ENCODE peak calls at places on chromosome 15, in nine cellular contexts. One of them, this sample, is unnamed.

GRCh38 chr15:57953874-57954273 is 111.6 kb downstream of the ALDH1A2 start:
- ATAC-seq in A549: no peak
- ATAC-seq in body of pancreas: no peak
- ATAC-seq in upper lobe of left lung: no peak
- ATAC-seq in right lobe of liver: no peak
- ATAC-seq in IMR-90: no peak
- ATAC-seq in K562: no peak
- ATAC-seq in heart left ventricle: peak; percentile 53
- ATAC-seq in HCT116: no peak
- ATAC-seq in this sample: no peak

GRCh38 chr15:22950211-22950990 is 29.8 kb downstream of the CYFIP1 start:
- ATAC-seq in A549: no peak
- ATAC-seq in body of pancreas: no peak
- ATAC-seq in upper lobe of left lung: no peak
- ATAC-seq in right lobe of liver: peak; percentile 18
- ATAC-seq in IMR-90: no peak
- ATAC-seq in K562: no peak
- ATAC-seq in heart left ventricle: no peak
- ATAC-seq in HCT116: no peak
- ATAC-seq in this sample: no peak

GRCh38 chr15:33730815-33731214 is 237.5 kb upstream of the CHRM5 start:
- ATAC-seq in A549: no peak
- ATAC-seq in body of pancreas: no peak
- ATAC-seq in upper lobe of left lung: no peak
- ATAC-seq in right lobe of liver: no peak
- ATAC-seq in IMR-90: no peak
- ATAC-seq in K562: no peak
- ATAC-seq in heart left ventricle: no peak
- ATAC-seq in HCT116: no peak
- ATAC-seq in this sample: no peak

GRCh38 chr15:72112805-72113204 is 5.1 kb downstream of the MYO9A start:
- ATAC-seq in A549: no peak
- ATAC-seq in body of pancreas: no peak
- ATAC-seq in upper lobe of left lung: no peak
- ATAC-seq in right lobe of liver: no peak
- ATAC-seq in IMR-90: no peak
- ATAC-seq in K562: no peak
- ATAC-seq in heart left ventricle: no peak
- ATAC-seq in HCT116: no peak
- ATAC-seq in this sample: no peak

GRCh38 chr15:69568621-69569020 is 116.0 kb downstream of the RPLP1 start:
- ATAC-seq in A549: peak; percentile 68
- ATAC-seq in body of pancreas: no peak
- ATAC-seq in upper lobe of left lung: no peak
- ATAC-seq in right lobe of liver: no peak
- ATAC-seq in IMR-90: peak; percentile 94
- ATAC-seq in K562: no peak
- ATAC-seq in heart left ventricle: no peak
- ATAC-seq in HCT116: no peak
- ATAC-seq in this sample: no peak

GRCh38 chr15:35312355-35312754 is 227.3 kb upstream of the NANOGP8 start:
- ATAC-seq in A549: no peak
- ATAC-seq in body of pancreas: no peak
- ATAC-seq in upper lobe of left lung: no peak
- ATAC-seq in right lobe of liver: peak; percentile 86
- ATAC-seq in IMR-90: no peak
- ATAC-seq in K562: no peak
- ATAC-seq in heart left ventricle: no peak
- ATAC-seq in HCT116: no peak
- ATAC-seq in this sample: no peak

GRCh38 chr15:50886139-50886467 is 22.4 kb upstream of the AP4E1 start:
- ATAC-seq in A549: no peak
- ATAC-seq in body of pancreas: no peak
- ATAC-seq in upper lobe of left lung: no peak
- ATAC-seq in right lobe of liver: no peak
- ATAC-seq in IMR-90: no peak
- ATAC-seq in K562: no peak
- ATAC-seq in heart left ventricle: no peak
- ATAC-seq in HCT116: peak; percentile 19
- ATAC-seq in this sample: no peak

GRCh38 chr15:80615783-80616391 is 79.2 kb upstream of the ABHD17C start:
- ATAC-seq in A549: peak; percentile 62
- ATAC-seq in body of pancreas: peak; percentile 45
- ATAC-seq in upper lobe of left lung: peak; percentile 55
- ATAC-seq in right lobe of liver: peak; percentile 86
- ATAC-seq in IMR-90: peak; percentile 70
- ATAC-seq in K562: no peak
- ATAC-seq in heart left ventricle: peak; percentile 44
- ATAC-seq in HCT116: no peak
- ATAC-seq in this sample: peak; percentile 53

GRCh38 chr15:67085237-67085817 is 19.9 kb downstream of the SMAD3 start:
- ATAC-seq in A549: no peak
- ATAC-seq in body of pancreas: no peak
- ATAC-seq in upper lobe of left lung: no peak
- ATAC-seq in right lobe of liver: no peak
- ATAC-seq in IMR-90: no peak
- ATAC-seq in K562: no peak
- ATAC-seq in heart left ventricle: no peak
- ATAC-seq in HCT116: no peak
- ATAC-seq in this sample: no peak

GRCh38 chr15:39934415-39935044 is 615 bp downstream of the EIF2AK4 start:
- ATAC-seq in A549: peak; percentile 23
- ATAC-seq in body of pancreas: peak; percentile 13
- ATAC-seq in upper lobe of left lung: no peak
- ATAC-seq in right lobe of liver: peak; percentile 2
- ATAC-seq in IMR-90: no peak
- ATAC-seq in K562: peak; percentile 53
- ATAC-seq in heart left ventricle: no peak
- ATAC-seq in HCT116: no peak
- ATAC-seq in this sample: no peak

GRCh38 chr15:96330064-96330449 is 443 bp upstream of the NR2F2 start:
- ATAC-seq in A549: peak; percentile 33
- ATAC-seq in body of pancreas: peak; percentile 28
- ATAC-seq in upper lobe of left lung: peak; percentile 16
- ATAC-seq in right lobe of liver: peak; percentile 30
- ATAC-seq in IMR-90: no peak
- ATAC-seq in K562: peak; percentile 33
- ATAC-seq in heart left ventricle: peak; percentile 4
- ATAC-seq in HCT116: peak; percentile 55
- ATAC-seq in this sample: peak; percentile 55

GRCh38 chr15:89136818-89137772 is 48.8 kb downstream of the ABHD2 start:
- ATAC-seq in A549: no peak
- ATAC-seq in body of pancreas: peak; percentile 58
- ATAC-seq in upper lobe of left lung: no peak
- ATAC-seq in right lobe of liver: peak; percentile 78
- ATAC-seq in IMR-90: peak; percentile 53
- ATAC-seq in K562: no peak
- ATAC-seq in heart left ventricle: peak; percentile 93
- ATAC-seq in HCT116: no peak
- ATAC-seq in this sample: peak; percentile 57

GRCh38 chr15:58865420-58865880 is 68.0 kb downstream of the SLTM start:
- ATAC-seq in A549: no peak
- ATAC-seq in body of pancreas: peak; percentile 45
- ATAC-seq in upper lobe of left lung: peak; percentile 66
- ATAC-seq in right lobe of liver: peak; percentile 44
- ATAC-seq in IMR-90: peak; percentile 28
- ATAC-seq in K562: no peak
- ATAC-seq in heart left ventricle: no peak
- ATAC-seq in HCT116: no peak
- ATAC-seq in this sample: peak; percentile 26

GRCh38 chr15:58065011-58065444 is 483 bp downstream of the ALDH1A2 start:
- ATAC-seq in A549: no peak
- ATAC-seq in body of pancreas: peak; percentile 16
- ATAC-seq in upper lobe of left lung: peak; percentile 36
- ATAC-seq in right lobe of liver: peak; percentile 9
- ATAC-seq in IMR-90: no peak
- ATAC-seq in K562: peak; percentile 17
- ATAC-seq in heart left ventricle: no peak
- ATAC-seq in HCT116: no peak
- ATAC-seq in this sample: no peak

GRCh38 chr15:53110999-53111398 is 320.9 kb upstream of the ONECUT1 start:
- ATAC-seq in A549: no peak
- ATAC-seq in body of pancreas: no peak
- ATAC-seq in upper lobe of left lung: no peak
- ATAC-seq in right lobe of liver: no peak
- ATAC-seq in IMR-90: no peak
- ATAC-seq in K562: no peak
- ATAC-seq in heart left ventricle: no peak
- ATAC-seq in HCT116: no peak
- ATAC-seq in this sample: no peak

GRCh38 chr15:53116169-53116568 is 326.0 kb upstream of the ONECUT1 start:
- ATAC-seq in A549: no peak
- ATAC-seq in body of pancreas: no peak
- ATAC-seq in upper lobe of left lung: no peak
- ATAC-seq in right lobe of liver: no peak
- ATAC-seq in IMR-90: no peak
- ATAC-seq in K562: no peak
- ATAC-seq in heart left ventricle: no peak
- ATAC-seq in HCT116: no peak
- ATAC-seq in this sample: no peak

GRCh38 chr15:53114960-53115359 is 324.8 kb upstream of the ONECUT1 start:
- ATAC-seq in A549: no peak
- ATAC-seq in body of pancreas: no peak
- ATAC-seq in upper lobe of left lung: no peak
- ATAC-seq in right lobe of liver: peak; percentile 83
- ATAC-seq in IMR-90: no peak
- ATAC-seq in K562: no peak
- ATAC-seq in heart left ventricle: no peak
- ATAC-seq in HCT116: no peak
- ATAC-seq in this sample: no peak

DNA sequence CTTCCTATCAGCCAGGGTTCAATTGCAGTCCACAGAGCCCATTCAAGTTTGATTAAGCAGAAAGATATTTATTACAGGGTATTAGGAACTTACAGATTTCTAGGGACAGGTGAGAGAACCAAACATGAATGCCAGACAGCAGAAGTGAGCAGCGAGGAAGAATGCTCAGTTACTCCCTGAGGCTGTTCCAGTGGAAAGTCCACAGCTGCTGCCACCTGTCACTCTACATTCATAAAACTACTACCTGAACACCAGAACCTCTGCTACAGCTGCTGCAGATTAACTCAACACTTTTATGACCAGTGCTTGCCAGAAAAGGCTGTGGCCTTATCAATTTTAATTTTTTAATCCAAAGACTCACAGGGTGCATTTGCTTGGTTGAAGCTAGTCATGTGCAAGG is 325.4 kb upstream of the ONECUT1 start:
- ATAC-seq in A549: no peak
- ATAC-seq in body of pancreas: no peak
- ATAC-seq in upper lobe of left lung: no peak
- ATAC-seq in right lobe of liver: no peak
- ATAC-seq in IMR-90: no peak
- ATAC-seq in K562: no peak
- ATAC-seq in heart left ventricle: no peak
- ATAC-seq in HCT116: no peak
- ATAC-seq in this sample: no peak
- TF ChIP-seq POLR2A in A549: no peak
- TF ChIP-seq POLR2A in body of pancreas: no peak
- TF ChIP-seq POLR2A in upper lobe of left lung: no peak
- TF ChIP-seq POLR2A in right lobe of liver: no peak
- TF ChIP-seq POLR2A in IMR-90: no peak
- TF ChIP-seq POLR2A in K562: no peak
- TF ChIP-seq POLR2A in heart left ventricle: no peak
- TF ChIP-seq POLR2A in HCT116: no peak
- TF ChIP-seq POLR2A in this sample: no peak

GRCh38 chr15:31377030-31377429 is 50.4 kb downstream of the KLF13 start:
- ATAC-seq in A549: no peak
- ATAC-seq in body of pancreas: peak; percentile 20
- ATAC-seq in upper lobe of left lung: peak; percentile 16
- ATAC-seq in right lobe of liver: peak; percentile 70
- ATAC-seq in IMR-90: no peak
- ATAC-seq in K562: peak; percentile 59
- ATAC-seq in heart left ventricle: no peak
- ATAC-seq in HCT116: no peak
- ATAC-seq in this sample: no peak
- TF ChIP-seq POLR2A in A549: no peak
- TF ChIP-seq POLR2A in body of pancreas: no peak
- TF ChIP-seq POLR2A in upper lobe of left lung: peak; percentile 34
- TF ChIP-seq POLR2A in right lobe of liver: no peak
- TF ChIP-seq POLR2A in IMR-90: no peak
- TF ChIP-seq POLR2A in K562: no peak
- TF ChIP-seq POLR2A in heart left ventricle: no peak
- TF ChIP-seq POLR2A in HCT116: no peak
- TF ChIP-seq POLR2A in this sample: no peak

GRCh38 chr15:82046668-82047492 is 1.1 kb upstream of the MEX3B start:
- ATAC-seq in A549: peak; percentile 74
- ATAC-seq in body of pancreas: peak; percentile 86
- ATAC-seq in upper lobe of left lung: peak; percentile 89
- ATAC-seq in right lobe of liver: peak; percentile 83
- ATAC-seq in IMR-90: peak; percentile 69
- ATAC-seq in K562: peak; percentile 85
- ATAC-seq in heart left ventricle: peak; percentile 46
- ATAC-seq in HCT116: peak; percentile 78
- ATAC-seq in this sample: peak; percentile 88
- TF ChIP-seq POLR2A in A549: peak; percentile 88
- TF ChIP-seq POLR2A in body of pancreas: peak; percentile 48
- TF ChIP-seq POLR2A in upper lobe of left lung: peak; percentile 70
- TF ChIP-seq POLR2A in right lobe of liver: peak; percentile 58
- TF ChIP-seq POLR2A in IMR-90: peak; percentile 67
- TF ChIP-seq POLR2A in K562: peak; percentile 75
- TF ChIP-seq POLR2A in heart left ventricle: no peak
- TF ChIP-seq POLR2A in HCT116: no peak
- TF ChIP-seq POLR2A in this sample: peak; percentile 71

GRCh38 chr15:75201609-75202250 is at the start of gene C15orf39:
- ATAC-seq in A549: peak; percentile 75
- ATAC-seq in body of pancreas: peak; percentile 77
- ATAC-seq in upper lobe of left lung: peak; percentile 89
- ATAC-seq in right lobe of liver: peak; percentile 79
- ATAC-seq in IMR-90: peak; percentile 80
- ATAC-seq in K562: peak; percentile 78
- ATAC-seq in heart left ventricle: peak; percentile 32
- ATAC-seq in HCT116: peak; percentile 69
- ATAC-seq in this sample: peak; percentile 83
- TF ChIP-seq POLR2A in A549: peak; percentile 94
- TF ChIP-seq POLR2A in body of pancreas: peak; percentile 91
- TF ChIP-seq POLR2A in upper lobe of left lung: peak; percentile 99
- TF ChIP-seq POLR2A in right lobe of liver: peak; percentile 95
- TF ChIP-seq POLR2A in IMR-90: peak; percentile 92
- TF ChIP-seq POLR2A in K562: peak; percentile 93
- TF ChIP-seq POLR2A in heart left ventricle: peak; percentile 84
- TF ChIP-seq POLR2A in HCT116: peak; percentile 93
- TF ChIP-seq POLR2A in this sample: peak; percentile 93

DNA sequence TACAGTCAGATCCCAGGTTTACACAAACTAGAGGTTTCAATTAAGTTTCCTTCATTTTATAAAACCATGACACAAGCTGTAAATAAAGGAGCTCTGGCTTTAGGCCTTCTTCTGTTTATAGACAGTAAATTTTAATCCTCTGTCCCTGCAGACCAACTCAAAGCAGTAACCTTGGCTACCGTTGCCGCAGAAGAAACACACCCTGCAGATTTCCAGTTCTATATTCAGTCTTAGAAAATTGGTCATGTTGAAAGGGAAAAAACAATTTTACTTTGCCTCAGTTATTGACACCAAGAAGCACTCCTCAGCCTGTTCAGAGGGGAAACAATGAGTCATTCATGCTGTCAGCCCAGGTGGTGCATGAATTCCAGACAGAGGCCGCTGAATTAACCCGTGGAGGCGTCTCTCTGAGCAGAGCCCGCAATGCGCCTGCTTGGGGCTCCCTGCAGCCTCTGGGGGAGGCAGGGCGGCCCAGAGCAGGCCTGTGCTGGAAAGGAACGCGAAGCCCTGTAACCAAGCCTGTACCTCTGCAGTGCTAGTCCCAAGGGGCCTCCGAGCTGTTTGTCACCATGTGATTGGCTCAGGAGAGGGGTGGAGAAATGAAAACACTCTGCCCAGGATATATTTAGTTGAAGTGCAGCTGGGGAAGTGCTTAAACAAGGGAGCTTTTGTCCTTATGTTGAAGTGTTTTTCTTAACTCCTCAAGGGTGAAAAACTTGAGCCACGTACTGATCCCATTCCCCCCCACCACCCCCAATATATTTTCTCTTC is 68.5 kb upstream of the CHD2 start:
- ATAC-seq in A549: peak; percentile 100
- ATAC-seq in body of pancreas: peak; percentile 97
- ATAC-seq in upper lobe of left lung: peak; percentile 94
- ATAC-seq in right lobe of liver: peak; percentile 100
- ATAC-seq in IMR-90: peak; percentile 99
- ATAC-seq in K562: peak; percentile 99
- ATAC-seq in heart left ventricle: peak; percentile 99
- ATAC-seq in HCT116: peak; percentile 99
- ATAC-seq in this sample: peak; percentile 97
- TF ChIP-seq POLR2A in A549: peak; percentile 60
- TF ChIP-seq POLR2A in body of pancreas: peak; percentile 97
- TF ChIP-seq POLR2A in upper lobe of left lung: peak; percentile 95
- TF ChIP-seq POLR2A in right lobe of liver: peak; percentile 87
- TF ChIP-seq POLR2A in IMR-90: peak; percentile 42
- TF ChIP-seq POLR2A in K562: peak; percentile 75
- TF ChIP-seq POLR2A in heart left ventricle: peak; percentile 56
- TF ChIP-seq POLR2A in HCT116: no peak
- TF ChIP-seq POLR2A in this sample: peak; percentile 68

This sample was measured in gastroesophageal sphincter.